ENCODE peak calls at places on chromosomes 12 and 14, in nine cellular contexts. E is T-helper 9 cell; V is GM13977; H is lower lobe of right lung; Q is anterior cingulate cortex; N is GM19239; Y is activated CD4-positive, alpha-beta T cell treated with anti-CD3 and anti-CD28 coated beads for 48 hours; R is T-helper 17 cell; A is GF-D8. I is an unnamed sample.

GRCh38 chr14:72907327-72907826 is 13.5 kb upstream of the DPF3 start:
- DNase-seq in E (no peak), V (no peak), H (no peak), Q (no peak), N (no peak), Y (no peak), R (no peak), A (no peak), I (no peak)

GRCh38 chr12:112938751-112939150 is 477 bp downstream of the OAS3 start:
- DNase-seq in E (no peak), V (no peak), H (no peak), Q (no peak), N (no peak), Y (no peak), R (no peak), A (no peak), I (no peak)

GRCh38 chr14:31611778-31612433 is 50.7 kb downstream of the NUBPL start:
- DNase-seq in E (no peak), V (no peak), H (no peak), Q (no peak), N (no peak), Y (no peak), R (no peak), A (no peak), I (no peak)

GRCh38 chr12:54028324-54029201 is at the start of gene HOXC6:
- DNase-seq in E (no peak), V (no peak), H (no peak), Q (no peak), N (no peak), Y (no peak), R (no peak), A (no peak), I (no peak)

GRCh38 chr12:51183816-51184215 is 10.9 kb upstream of the TFCP2 start:
- DNase-seq in E (no peak), V (no peak), H (no peak), Q (peak), N (no peak), Y (no peak), R (no peak), A (no peak), I (no peak)

GRCh38 chr12:75665216-75665615 is 153.8 kb upstream of the KRR1 start:
- DNase-seq in E (no peak), V (no peak), H (no peak), Q (no peak), N (no peak), Y (no peak), R (no peak), A (no peak), I (no peak)

GRCh38 chr12:24821691-24822090 is 127.2 kb downstream of the BCAT1 start:
- DNase-seq in E (no peak), V (no peak), H (no peak), Q (no peak), N (no peak), Y (peak), R (no peak), A (no peak), I (peak)

GRCh38 chr14:102279688-102280348 is 25.1 kb downstream of the MOK start:
- DNase-seq in E (no peak), V (no peak), H (no peak), Q (no peak), N (no peak), Y (peak), R (no peak), A (no peak), I (no peak)

GRCh38 chr12:69641546-69641945 is 30.8 kb upstream of the LRRC10 start:
- DNase-seq in E (no peak), V (no peak), H (no peak), Q (no peak), N (no peak), Y (no peak), R (no peak), A (no peak), I (no peak)

GRCh38 chr12:58068706-58069105 is 127.3 kb downstream of the ATP23 start:
- DNase-seq in E (no peak), V (no peak), H (no peak), Q (no peak), N (no peak), Y (no peak), R (no peak), A (no peak), I (no peak)

GRCh38 chr12:76898472-76898871 is 19.7 kb upstream of the CSRP2 start:
- DNase-seq in E (no peak), V (no peak), H (no peak), Q (no peak), N (no peak), Y (no peak), R (no peak), A (no peak), I (no peak)

GRCh38 chr14:92613008-92613658 is 99.6 kb downstream of the RIN3 start:
- DNase-seq in E (peak), V (peak), H (peak), Q (no peak), N (peak), Y (peak), R (peak), A (no peak), I (peak)

GRCh38 chr14:90444077-90444696 is 47.4 kb downstream of the CALM1 start:
- DNase-seq in E (no peak), V (no peak), H (peak), Q (no peak), N (no peak), Y (no peak), R (no peak), A (no peak), I (no peak)

GRCh38 chr12:105262461-105263184 is 26.6 kb upstream of the APPL2 start:
- DNase-seq in E (no peak), V (no peak), H (no peak), Q (no peak), N (no peak), Y (no peak), R (no peak), A (no peak), I (no peak)

GRCh38 chr12:19434538-19434937 is 4.8 kb upstream of the AEBP2 start:
- DNase-seq in E (no peak), V (no peak), H (no peak), Q (no peak), N (no peak), Y (no peak), R (no peak), A (no peak), I (no peak)

GRCh38 chr14:80414080-80414479 is 202.8 kb upstream of the DIO2 start:
- DNase-seq in E (no peak), V (no peak), H (no peak), Q (no peak), N (no peak), Y (no peak), R (no peak), A (no peak), I (no peak)

GRCh38 chr14:89753828-89754439 is 200.6 kb downstream of the EFCAB11 start:
- DNase-seq in E (no peak), V (no peak), H (no peak), Q (no peak), N (no peak), Y (no peak), R (no peak), A (no peak), I (no peak)

GRCh38 chr12:64469455-64470142 is 17.7 kb downstream of the TBK1 start:
- DNase-seq in E (no peak), V (no peak), H (no peak), Q (no peak), N (no peak), Y (no peak), R (no peak), A (no peak), I (no peak)

GRCh38 chr12:4228122-4228580 is 45.4 kb upstream of the CCND2 start:
- DNase-seq in E (no peak), V (no peak), H (no peak), Q (no peak), N (no peak), Y (no peak), R (no peak), A (no peak), I (no peak)

GRCh38 chr12:26058818-26059217 is 66.0 kb downstream of the BHLHE41 start:
- DNase-seq in E (no peak), V (peak), H (no peak), Q (no peak), N (no peak), Y (no peak), R (no peak), A (no peak), I (no peak)

GRCh38 chr12:131159660-131160059 is 206.0 kb downstream of the ADGRD1 start:
- DNase-seq in E (no peak), V (no peak), H (no peak), Q (no peak), N (no peak), Y (no peak), R (no peak), A (no peak), I (no peak)

GRCh38 chr12:106248849-106249371 is 1.1 kb upstream of the CKAP4 start:
- DNase-seq in E (no peak), V (peak), H (peak), Q (no peak), N (no peak), Y (peak), R (no peak), A (no peak), I (no peak)

GRCh38 chr14:92961567-92961855 is 38.6 kb downstream of the CHGA start:
- DNase-seq in E (no peak), V (no peak), H (no peak), Q (no peak), N (no peak), Y (no peak), R (no peak), A (no peak), I (no peak)

GRCh38 chr14:54387328-54387727 is 9.5 kb upstream of the CDKN3 start:
- DNase-seq in E (no peak), V (no peak), H (no peak), Q (no peak), N (no peak), Y (no peak), R (no peak), A (no peak), I (no peak)

GRCh38 chr14:54291491-54292191 is 105.2 kb upstream of the CDKN3 start:
- DNase-seq in E (no peak), V (no peak), H (no peak), Q (no peak), N (no peak), Y (no peak), R (no peak), A (no peak), I (no peak)

GRCh38 chr12:69545081-69545480 is 40.2 kb upstream of the CCT2 start:
- DNase-seq in E (no peak), V (no peak), H (no peak), Q (no peak), N (no peak), Y (no peak), R (no peak), A (no peak), I (no peak)

GRCh38 chr12:124416516-124417395 is 121.9 kb downstream of the RFLNA start:
- DNase-seq in E (no peak), V (no peak), H (no peak), Q (no peak), N (no peak), Y (no peak), R (no peak), A (no peak), I (no peak)

GRCh38 chr14:89144066-89144465 is 273.0 kb downstream of the FOXN3 start:
- DNase-seq in E (no peak), V (no peak), H (no peak), Q (no peak), N (no peak), Y (no peak), R (no peak), A (no peak), I (no peak)

GRCh38 chr12:1174659-1175058 is 183.6 kb downstream of the ERC1 start:
- DNase-seq in E (no peak), V (no peak), H (no peak), Q (no peak), N (no peak), Y (no peak), R (no peak), A (no peak), I (no peak)

GRCh38 chr12:93144109-93144508 is 215.0 kb upstream of the EEA1 start:
- DNase-seq in E (no peak), V (no peak), H (no peak), Q (no peak), N (no peak), Y (no peak), R (no peak), A (no peak), I (no peak)

GRCh38 chr12:103012884-103013283 is 55.4 kb downstream of the ASCL1 start:
- DNase-seq in E (no peak), V (no peak), H (no peak), Q (peak), N (no peak), Y (no peak), R (no peak), A (no peak), I (no peak)

I was measured in RPMI8226.